ENCODE peak calls at places on chromosome 12, in eight cellular contexts. D, B, A, U, E, Q, K and Y are unnamed samples.

GRCh38 chr12:97713972-97714588 is 251.5 kb downstream of the RMST start:
- DNase-seq in D (no peak), B (no peak), A (no peak), U (no peak), E (no peak), Q (no peak), K (no peak), Y (no peak)

GRCh38 chr12:120625557-120626419 is 14.6 kb upstream of the CABP1 start:
- DNase-seq in D (no peak), B (no peak), A (no peak), U (no peak), E (no peak), Q (peak; percentile 54), K (no peak), Y (no peak)

GRCh38 chr12:3681595-3681921 is 71.4 kb downstream of the CRACR2A start:
- DNase-seq in D (no peak), B (no peak), A (no peak), U (no peak), E (no peak), Q (no peak), K (no peak), Y (no peak)

GRCh38 chr12:4246116-4246515 is 27.4 kb upstream of the CCND2 start:
- DNase-seq in D (no peak), B (no peak), A (no peak), U (no peak), E (no peak), Q (no peak), K (no peak), Y (no peak)

GRCh38 chr12:29616664-29617409 is 119.4 kb upstream of the OVCH1 start:
- DNase-seq in D (no peak), B (no peak), A (no peak), U (no peak), E (no peak), Q (peak; percentile 34), K (peak; percentile 90), Y (no peak)

GRCh38 chr12:95100264-95101190 is 27.1 kb upstream of the NR2C1 start:
- DNase-seq in D (no peak), B (no peak), A (no peak), U (no peak), E (no peak), Q (no peak), K (no peak), Y (no peak)

GRCh38 chr12:65335021-65335714 is 56.7 kb downstream of the MSRB3 start:
- DNase-seq in D (peak; percentile 25), B (no peak), A (peak; percentile 65), U (no peak), E (no peak), Q (peak; percentile 76), K (peak; percentile 95), Y (no peak)

GRCh38 chr12:84862190-84862589 is 50.4 kb downstream of the SLC6A15 start:
- DNase-seq in D (no peak), B (no peak), A (no peak), U (no peak), E (no peak), Q (no peak), K (no peak), Y (no peak)

GRCh38 chr12:57993030-57993429 is 51.7 kb downstream of the ATP23 start:
- DNase-seq in D (no peak), B (no peak), A (no peak), U (no peak), E (no peak), Q (no peak), K (peak; percentile 28), Y (no peak)

GRCh38 chr12:124504273-124505000 is 63.0 kb downstream of the NCOR2 start:
- DNase-seq in D (no peak), B (no peak), A (no peak), U (no peak), E (no peak), Q (no peak), K (no peak), Y (no peak)

GRCh38 chr12:131097247-131098177 is 143.8 kb downstream of the ADGRD1 start:
- DNase-seq in D (peak; percentile 48), B (no peak), A (peak; percentile 59), U (no peak), E (no peak), Q (no peak), K (no peak), Y (no peak)

GRCh38 chr12:118850244-118850825 is 131.0 kb upstream of the SRRM4 start:
- DNase-seq in D (no peak), B (no peak), A (no peak), U (no peak), E (no peak), Q (peak; percentile 13), K (no peak), Y (no peak)

GRCh38 chr12:52402873-52403510 is 3.1 kb downstream of the KRT82 start:
- DNase-seq in D (no peak), B (no peak), A (peak; percentile 34), U (no peak), E (no peak), Q (no peak), K (no peak), Y (no peak)

GRCh38 chr12:52949413-52950331 is 754 bp downstream of the KRT18 start:
- DNase-seq in D (no peak), B (peak; percentile 81), A (no peak), U (no peak), E (peak; percentile 80), Q (peak; percentile 84), K (peak; percentile 95), Y (no peak)

GRCh38 chr12:123744836-123745235 is 17.3 kb upstream of the DNAH10 start:
- DNase-seq in D (no peak), B (no peak), A (peak; percentile 24), U (no peak), E (no peak), Q (no peak), K (no peak), Y (no peak)

GRCh38 chr12:78641837-78642423 is 222.6 kb upstream of the SYT1 start:
- DNase-seq in D (no peak), B (no peak), A (no peak), U (no peak), E (no peak), Q (peak; percentile 0), K (peak; percentile 4), Y (no peak)

GRCh38 chr12:56334490-56334793 is 642 bp upstream of the PAN2 start:
- DNase-seq in D (no peak), B (no peak), A (no peak), U (no peak), E (no peak), Q (no peak), K (no peak), Y (no peak)

GRCh38 chr12:121026274-121027045 is 10.2 kb upstream of the C12orf43 start:
- DNase-seq in D (no peak), B (no peak), A (no peak), U (no peak), E (no peak), Q (no peak), K (no peak), Y (no peak)

GRCh38 chr12:19909418-19909817 is 458.9 kb upstream of the PDE3A start:
- DNase-seq in D (no peak), B (no peak), A (no peak), U (no peak), E (no peak), Q (no peak), K (no peak), Y (no peak)

GRCh38 chr12:39840422-39840821 is 220.8 kb upstream of the ABCD2 start:
- DNase-seq in D (no peak), B (no peak), A (no peak), U (no peak), E (no peak), Q (no peak), K (no peak), Y (no peak)

GRCh38 chr12:8644345-8645248 is 18.0 kb downstream of the MFAP5 start:
- DNase-seq in D (no peak), B (no peak), A (no peak), U (peak; percentile 15), E (no peak), Q (no peak), K (no peak), Y (peak; percentile 18)

GRCh38 chr12:119151445-119151844 is 27.3 kb upstream of the HSPB8 start:
- DNase-seq in D (no peak), B (no peak), A (no peak), U (no peak), E (no peak), Q (no peak), K (no peak), Y (no peak)

GRCh38 chr12:66813137-66813867 is 134.4 kb upstream of the GRIP1 start:
- DNase-seq in D (no peak), B (no peak), A (no peak), U (no peak), E (no peak), Q (no peak), K (no peak), Y (no peak)

DNA sequence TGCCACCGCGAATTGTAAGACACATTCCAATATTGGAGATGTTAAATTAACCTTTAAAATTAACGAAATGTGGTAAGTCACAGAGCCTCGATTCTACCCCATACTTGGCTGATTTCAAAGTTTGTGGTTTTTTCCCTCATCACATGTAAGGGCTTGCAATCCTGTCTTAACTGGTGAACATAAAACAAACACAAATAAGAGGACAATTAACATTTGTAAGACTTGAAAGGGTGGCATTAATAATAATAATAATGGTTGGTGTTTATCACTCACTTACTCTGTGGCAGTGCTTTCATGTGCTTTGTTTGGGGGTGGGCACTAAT is 26.6 kb downstream of the PPFIBP1 start:
- DNase-seq in D (no peak), B (no peak), A (no peak), U (no peak), E (no peak), Q (no peak), K (no peak), Y (no peak)
- H3K27ac ChIP-seq in D (peak overlapping the region; percentile 87), B (no peak overlapping the region), A (peak overlapping the region; percentile 78), U (no peak overlapping the region), E (no peak overlapping the region), Q (peak overlapping the region; percentile 82), K (no peak overlapping the region), Y (no peak overlapping the region)

GRCh38 chr12:105385141-105385540 is 54.6 kb downstream of the C12orf75 start:
- DNase-seq in D (no peak), B (no peak), A (no peak), U (no peak), E (no peak), Q (no peak), K (peak; percentile 41), Y (no peak)
- H3K27ac ChIP-seq in D (no peak overlapping the region), B (no peak overlapping the region), A (no peak overlapping the region), U (no peak overlapping the region), E (no peak overlapping the region), Q (no peak overlapping the region), K (no peak overlapping the region), Y (no peak overlapping the region)

GRCh38 chr12:96213869-96214268 is 19.7 kb downstream of the ELK3 start:
- DNase-seq in D (no peak), B (no peak), A (no peak), U (no peak), E (no peak), Q (no peak), K (no peak), Y (no peak)
- H3K27ac ChIP-seq in D (peak overlapping the region; percentile 70), B (no peak overlapping the region), A (no peak overlapping the region), U (no peak overlapping the region), E (no peak overlapping the region), Q (no peak overlapping the region), K (no peak overlapping the region), Y (no peak overlapping the region)

DNA sequence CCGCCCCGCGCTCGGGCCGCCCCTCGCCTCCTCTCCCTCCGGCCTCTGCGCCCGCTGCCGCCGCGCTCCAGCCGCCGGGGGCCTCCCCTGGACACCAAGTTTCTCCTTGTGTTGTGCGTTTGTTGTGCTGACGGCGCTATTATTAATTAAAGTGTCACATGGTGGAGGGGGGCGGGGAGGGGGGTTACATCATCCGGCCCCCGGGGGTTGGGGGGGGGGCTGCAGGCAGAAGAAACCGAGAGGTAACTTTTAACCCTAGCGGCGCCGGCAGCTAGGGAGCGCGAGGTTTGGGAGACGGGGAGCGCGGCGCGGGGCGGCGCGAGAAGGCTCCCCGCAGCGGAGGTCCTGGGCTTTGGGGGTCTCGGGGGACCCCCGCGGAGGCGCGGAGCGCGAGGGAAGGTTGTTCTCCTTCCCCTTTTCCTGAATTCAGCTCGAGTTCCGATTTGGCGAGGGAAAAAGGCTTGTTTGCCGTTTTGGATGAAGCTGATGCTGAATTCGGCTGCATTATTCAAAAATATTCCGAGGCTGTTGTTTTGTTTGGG is at the start of gene HRK:
- DNase-seq in D (peak; percentile 10), B (no peak), A (no peak), U (no peak), E (no peak), Q (no peak), K (no peak), Y (no peak)
- H3K27ac ChIP-seq in D (no peak within 1 kb of the TSS), B (no peak within 1 kb of the TSS), A (no peak within 1 kb of the TSS), U (no peak within 1 kb of the TSS), E (no peak within 1 kb of the TSS), Q (peak within 1 kb of the TSS; percentile 34), K (no peak within 1 kb of the TSS), Y (no peak within 1 kb of the TSS)